ENCODE peak calls at places on chromosomes 13 and 19, in four cellular contexts. C is uterus, X is transverse colon, G is adrenal gland. I is an unnamed sample.
A peak's percentile ranks its signal among the peaks of the same experiment; 100 is the strongest.

GRCh38 chr13:37475966-37476365 is 122.6 kb downstream of the POSTN start:
- DNase-seq in C (no peak), X (no peak), G (no peak), I (no peak)

GRCh38 chr13:68174905-68175304 is 944.8 kb upstream of the PCDH9 start:
- DNase-seq in C (no peak), X (no peak), G (no peak), I (no peak)

GRCh38 chr13:37417042-37417441 is 181.5 kb downstream of the POSTN start:
- DNase-seq in C (no peak), X (no peak), G (no peak), I (no peak)

GRCh38 chr13:76035711-76036110 is 399.6 kb downstream of the LMO7 start:
- DNase-seq in C (no peak), X (no peak), G (no peak), I (no peak)

GRCh38 chr19:55867101-55867500 is 30.8 kb downstream of the NLRP4 start:
- DNase-seq in C (no peak), X (no peak), G (no peak), I (no peak)

GRCh38 chr13:73141292-73141771 is 82.5 kb downstream of the KLF5 start:
- DNase-seq in C (no peak), X (no peak), G (no peak), I (no peak)

GRCh38 chr13:81929988-81930387 is 1589.1 kb upstream of the SPRY2 start:
- DNase-seq in C (no peak), X (no peak), G (no peak), I (no peak)

GRCh38 chr19:32909257-32909656 is 39.7 kb upstream of the SLC7A9 start:
- DNase-seq in C (no peak), X (no peak), G (no peak), I (no peak)

GRCh38 chr13:47004022-47004421 is 107.2 kb upstream of the HTR2A start:
- DNase-seq in C (no peak), X (no peak), G (peak; percentile 38), I (no peak)

GRCh38 chr13:48588120-48588519 is 55.2 kb upstream of the RCBTB2 start:
- DNase-seq in C (no peak), X (no peak), G (no peak), I (no peak)

GRCh38 chr13:25306671-25307464 is 5.4 kb downstream of the NUP58 start:
- DNase-seq in C (no peak), X (no peak), G (no peak), I (no peak)
- TF ChIP-seq POLR2A in C (no peak), X (no peak), G (no peak), I (no peak)

GRCh38 chr19:3963458-3964255 is 7.2 kb downstream of the DAPK3 start:
- DNase-seq in C (no peak), X (no peak), G (no peak), I (no peak)

GRCh38 chr19:3964256-3965194 is 6.4 kb downstream of the DAPK3 start:
- DNase-seq in C (no peak), X (no peak), G (no peak), I (no peak)

GRCh38 chr19:3969435-3970312 is 1.2 kb downstream of the DAPK3 start:
- DNase-seq in C (peak; percentile 61), X (no peak), G (no peak), I (no peak)

GRCh38 chr19:3968556-3969434 is 2.1 kb downstream of the DAPK3 start:
- DNase-seq in C (peak; percentile 97), X (peak; percentile 79), G (peak; percentile 80), I (no peak)

DNA sequence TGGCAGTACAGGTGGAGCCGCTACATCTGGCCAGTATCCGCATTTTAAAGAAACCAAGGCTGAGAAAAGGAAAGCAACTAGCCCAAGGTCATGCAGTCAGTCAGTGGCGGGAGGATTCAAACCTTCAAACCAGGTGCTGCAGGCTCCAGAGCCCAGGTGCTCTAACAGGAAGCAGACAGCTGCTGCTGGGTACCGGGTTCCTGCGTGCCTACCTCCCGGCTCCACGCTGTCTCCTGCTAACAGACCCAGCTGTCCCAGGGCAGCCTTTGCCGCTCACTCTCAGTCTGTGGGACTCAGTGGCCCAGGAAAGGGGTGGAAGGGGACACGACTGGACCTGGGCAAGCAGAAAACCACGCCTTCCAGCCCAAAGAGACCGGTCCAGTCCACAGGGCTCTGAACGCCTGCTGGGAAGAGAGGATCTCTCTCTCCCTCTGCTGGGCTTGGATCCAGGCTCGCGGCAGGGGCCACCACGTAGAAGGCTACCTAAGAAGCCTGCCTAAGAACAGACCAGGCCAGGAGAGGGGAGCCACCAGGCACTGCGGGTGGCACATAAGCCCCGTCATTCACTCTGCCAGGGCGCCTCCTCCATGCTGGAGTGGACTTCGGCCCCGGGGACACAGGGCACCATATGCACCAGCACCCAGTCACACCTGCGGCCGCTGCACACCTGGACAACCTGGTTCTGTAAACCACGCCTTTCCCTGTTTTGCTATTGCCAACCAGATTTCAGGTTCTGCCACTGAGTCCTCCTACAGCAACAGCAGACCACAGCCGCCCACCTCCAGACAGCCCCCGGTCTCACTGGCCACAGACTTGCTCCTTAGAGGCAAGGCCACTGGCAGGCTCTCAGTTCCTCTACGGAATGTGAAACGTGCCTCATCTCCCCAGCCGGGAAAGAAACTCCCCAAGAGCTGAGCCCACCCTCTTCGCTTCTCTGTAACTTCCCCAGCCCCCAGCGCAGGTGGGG is 4.6 kb downstream of the DAPK3 start:
- DNase-seq in C (no peak), X (peak; percentile 89), G (no peak), I (no peak)
- H3K27ac ChIP-seq in C (peak overlapping the region; percentile 94), X (peak overlapping the region; percentile 98), G (peak overlapping the region; percentile 3), I (no peak overlapping the region)

DNA sequence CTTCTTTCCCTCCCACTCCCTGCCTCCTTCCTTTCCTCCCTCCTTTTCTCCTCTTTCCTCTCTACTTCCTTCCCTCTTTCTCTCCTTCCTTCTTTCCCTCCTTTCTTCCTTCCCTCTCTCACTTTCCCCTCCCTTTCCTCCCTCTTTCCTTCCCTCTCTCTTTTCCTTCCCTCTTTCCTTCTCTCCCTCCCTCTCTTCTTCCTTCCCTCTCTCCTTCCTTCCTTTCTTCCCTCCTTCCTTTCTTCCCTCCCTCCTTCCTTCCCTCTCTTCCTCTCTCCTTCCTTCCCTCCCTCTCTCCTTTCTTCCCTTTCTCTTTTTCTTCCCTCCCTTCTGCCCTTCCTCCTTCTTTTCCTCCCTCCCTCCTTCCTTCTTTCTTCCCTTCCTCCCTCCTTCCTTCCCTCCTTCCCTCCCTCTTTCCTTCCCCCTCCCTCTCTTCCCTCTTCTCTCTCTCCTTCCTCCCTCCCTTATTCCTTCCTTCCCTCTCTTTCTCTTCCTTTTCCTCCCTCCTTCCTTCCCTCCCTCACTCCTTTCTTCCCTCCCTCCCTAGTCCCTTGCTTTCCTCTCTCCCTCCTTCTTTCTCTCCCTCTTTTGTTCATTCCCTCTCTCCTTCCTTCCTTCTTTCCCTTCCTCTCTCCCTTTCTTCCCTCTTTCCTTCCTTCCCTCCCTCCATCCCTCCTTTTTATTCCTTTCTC is 443.9 kb downstream of the ZNF536 start:
- DNase-seq in C (no peak), X (no peak), G (no peak), I (no peak)
- TF ChIP-seq POLR2A in C (no peak), X (no peak), G (no peak), I (no peak)

DNA sequence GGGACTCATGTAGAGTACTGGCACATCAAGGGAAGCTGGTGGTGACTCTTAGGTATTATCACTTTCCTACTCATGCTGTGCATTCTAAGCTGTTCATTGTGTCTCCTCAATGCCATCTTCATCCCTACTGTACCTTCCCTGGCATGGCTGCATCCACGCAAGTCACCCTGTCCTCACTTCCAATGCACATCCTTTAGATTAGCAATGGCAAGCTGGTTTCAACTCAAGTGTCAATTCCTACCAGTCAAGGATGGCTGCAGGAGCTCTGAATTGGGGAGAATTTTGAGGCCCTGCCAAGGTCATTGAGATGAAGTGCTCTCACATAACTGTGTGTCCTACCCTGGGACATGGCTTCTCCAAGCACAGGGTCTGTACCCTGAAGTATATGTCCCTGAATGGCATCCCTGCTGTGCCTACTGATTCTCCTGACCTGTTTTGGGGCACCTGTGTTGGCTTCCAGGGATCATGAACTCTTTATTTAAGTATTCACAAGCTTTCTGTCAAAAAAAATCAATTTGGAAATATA is 24.6 kb downstream of the COL4A1 start:
- DNase-seq in C (no peak), X (no peak), G (no peak), I (no peak)
- H3K27ac ChIP-seq in C (peak overlapping the region; percentile 65), X (peak overlapping the region; percentile 46), G (no peak overlapping the region), I (no peak overlapping the region)

GRCh38 chr19:46972301-46972700 is 47.3 kb upstream of the NPAS1 start:
- DNase-seq in C (no peak), X (no peak), G (no peak), I (no peak)

GRCh38 chr19:46974181-46974580 is 45.5 kb upstream of the NPAS1 start:
- DNase-seq in C (no peak), X (no peak), G (no peak), I (no peak)

GRCh38 chr19:46975011-46975917 is 44.4 kb upstream of the NPAS1 start:
- DNase-seq in C (no peak), X (no peak), G (no peak), I (no peak)

GRCh38 chr19:46967578-46968018 is 52.0 kb upstream of the NPAS1 start:
- DNase-seq in C (no peak), X (peak; percentile 74), G (peak; percentile 53), I (no peak)

GRCh38 chr19:46970815-46971214 is 48.8 kb upstream of the NPAS1 start:
- DNase-seq in C (no peak), X (no peak), G (no peak), I (no peak)
- TF ChIP-seq POLR2A in C (no peak), X (no peak), G (no peak), I (no peak)

DNA sequence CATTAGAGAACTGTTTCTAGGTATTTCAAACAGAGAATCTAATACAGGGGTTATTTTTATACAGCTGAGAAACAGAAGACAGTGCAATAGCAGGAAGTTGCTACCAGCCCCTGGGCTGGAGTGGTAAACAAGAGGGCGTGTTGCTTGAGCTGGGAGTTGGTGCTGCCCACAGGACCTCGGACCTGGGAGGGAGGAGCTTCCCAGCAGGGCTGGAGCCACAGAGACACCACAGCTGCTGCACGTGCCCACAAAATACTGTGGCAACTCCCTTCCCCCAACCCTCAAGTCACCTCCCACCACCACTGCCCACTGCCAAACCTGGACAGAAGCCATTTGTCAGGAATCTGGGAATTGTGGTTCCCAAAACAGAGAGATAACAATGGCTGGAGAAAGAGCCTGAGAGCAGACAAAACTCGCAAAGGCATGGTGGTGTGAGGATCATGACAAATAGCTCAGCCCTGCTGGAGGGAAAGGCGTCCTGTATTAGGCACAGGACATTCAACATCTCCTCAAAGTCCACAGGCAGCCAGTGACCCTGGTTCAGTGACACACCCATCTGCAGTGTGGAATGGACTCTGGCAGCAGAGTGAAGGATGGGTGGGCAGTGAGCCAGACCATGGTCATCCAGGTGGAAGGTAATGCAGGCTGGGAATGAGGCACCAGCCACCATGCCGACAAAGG is 57.2 kb downstream of the SPATA13 start:
- DNase-seq in C (no peak), X (peak; percentile 80), G (no peak), I (no peak)
- H3K27ac ChIP-seq in C (peak overlapping the region; percentile 72), X (peak overlapping the region; percentile 72), G (peak overlapping the region; percentile 70), I (peak overlapping the region; percentile 39)

I was measured in spleen.